ENCODE peak calls at places on chromosomes 12 and 14, in six cellular contexts. W is cardiac fibroblast, U is psoas muscle, F is natural killer cell, I is neural progenitor cell, N is OCI-LY7. H is an unnamed sample.

GRCh38 chr12:46590991-46591703 is 218.6 kb upstream of the SLC38A2 start:
- DNase-seq in W (no peak), U (no peak), F (no peak), I (no peak), N (no peak), H (no peak)

GRCh38 chr12:52600941-52601481 is at the start of gene KRT72:
- DNase-seq in W (no peak), U (no peak), F (no peak), I (no peak), N (no peak), H (no peak)

GRCh38 chr12:75047885-75048525 is 161.6 kb downstream of the KCNC2 start:
- DNase-seq in W (no peak), U (no peak), F (no peak), I (no peak), N (no peak), H (no peak)

GRCh38 chr12:122395319-122395718 is 27.1 kb downstream of the CLIP1 start:
- DNase-seq in W (peak; percentile 86), U (no peak), F (no peak), I (no peak), N (no peak), H (no peak)

GRCh38 chr14:60317609-60318008 is 68.6 kb downstream of the PPM1A start:
- DNase-seq in W (no peak), U (no peak), F (no peak), I (peak; percentile 35), N (no peak), H (no peak)

GRCh38 chr14:20855652-20856291 is 35.4 kb upstream of the RNASE3 start:
- DNase-seq in W (peak; percentile 72), U (no peak), F (peak; percentile 21), I (peak; percentile 85), N (peak; percentile 61), H (peak; percentile 65)

GRCh38 chr12:6647083-6647604 is at the start of gene ACRBP:
- DNase-seq in W (peak; percentile 38), U (peak; percentile 90), F (peak; percentile 47), I (peak; percentile 87), N (peak; percentile 80), H (peak; percentile 79)

GRCh38 chr14:76672123-76672522 is 89.1 kb upstream of the VASH1 start:
- DNase-seq in W (peak; percentile 6), U (no peak), F (no peak), I (no peak), N (no peak), H (no peak)

GRCh38 chr12:7832059-7832696 is 40.5 kb downstream of the SLC2A14 start:
- DNase-seq in W (peak; percentile 78), U (no peak), F (no peak), I (peak; percentile 58), N (peak; percentile 66), H (peak; percentile 40)

GRCh38 chr12:51975196-51975595 is 23.7 kb downstream of the ACVR1B start:
- DNase-seq in W (no peak), U (no peak), F (no peak), I (no peak), N (no peak), H (no peak)

GRCh38 chr14:34461334-34462131 is 507 bp downstream of the SPTSSA start:
- DNase-seq in W (peak; percentile 45), U (peak; percentile 70), F (no peak), I (peak; percentile 78), N (peak; percentile 11), H (peak; percentile 50)

GRCh38 chr14:67359319-67359774 is 257 bp downstream of the ATP6V1D start:
- DNase-seq in W (peak; percentile 71), U (peak; percentile 56), F (no peak), I (peak; percentile 62), N (no peak), H (peak; percentile 39)

GRCh38 chr12:103809154-103809553 is 31.9 kb downstream of the NT5DC3 start:
- DNase-seq in W (no peak), U (no peak), F (no peak), I (no peak), N (no peak), H (no peak)

GRCh38 chr12:27336254-27336653 is 3.6 kb downstream of the BMAL2 start:
- DNase-seq in W (no peak), U (no peak), F (no peak), I (no peak), N (no peak), H (no peak)

GRCh38 chr12:132021031-132021871 is 71.5 kb downstream of the EP400 start:
- DNase-seq in W (no peak), U (no peak), F (no peak), I (no peak), N (no peak), H (no peak)

GRCh38 chr12:122413516-122414404 is 8.7 kb downstream of the CLIP1 start:
- DNase-seq in W (no peak), U (no peak), F (no peak), I (no peak), N (no peak), H (no peak)

GRCh38 chr14:21991130-21991529 is 317.5 kb upstream of the OR4E1 start:
- DNase-seq in W (no peak), U (no peak), F (no peak), I (no peak), N (no peak), H (no peak)

GRCh38 chr12:12333980-12334709 is 15.9 kb downstream of the MANSC1 start:
- DNase-seq in W (peak; percentile 57), U (peak; percentile 73), F (peak; percentile 51), I (peak; percentile 73), N (peak; percentile 76), H (peak; percentile 69)

GRCh38 chr12:10717410-10717809 is 5.7 kb downstream of the YBX3 start:
- DNase-seq in W (no peak), U (no peak), F (no peak), I (peak; percentile 28), N (no peak), H (peak; percentile 27)

GRCh38 chr12:52078276-52078675 is 1.2 kb upstream of the SMIM41 start:
- DNase-seq in W (no peak), U (no peak), F (no peak), I (no peak), N (no peak), H (no peak)

GRCh38 chr12:31524791-31525495 is 66.0 kb downstream of the DENND5B start:
- DNase-seq in W (peak; percentile 82), U (no peak), F (no peak), I (no peak), N (no peak), H (no peak)

GRCh38 chr12:114770323-114770722 is 86.3 kb upstream of the TBX3 start:
- DNase-seq in W (no peak), U (no peak), F (no peak), I (no peak), N (no peak), H (no peak)

GRCh38 chr12:15800278-15800677 is 11.1 kb upstream of the EPS8 start:
- DNase-seq in W (peak; percentile 61), U (no peak), F (no peak), I (no peak), N (no peak), H (no peak)

GRCh38 chr12:15794836-15795235 is 5.6 kb upstream of the EPS8 start:
- DNase-seq in W (no peak), U (no peak), F (no peak), I (no peak), N (no peak), H (no peak)

GRCh38 chr12:15794196-15794595 is 5.0 kb upstream of the EPS8 start:
- DNase-seq in W (no peak), U (no peak), F (no peak), I (peak; percentile 13), N (no peak), H (no peak)

GRCh38 chr12:15797818-15798217 is 8.6 kb upstream of the EPS8 start:
- DNase-seq in W (peak; percentile 27), U (no peak), F (no peak), I (no peak), N (no peak), H (no peak)

GRCh38 chr12:15796493-15797141 is 7.4 kb upstream of the EPS8 start:
- DNase-seq in W (peak; percentile 88), U (no peak), F (no peak), I (no peak), N (no peak), H (no peak)
- TF ChIP-seq CTCF in W (no peak), U (no peak), F (no peak), I (no peak), N (no peak), H (no peak)

GRCh38 chr14:26191123-26191522 is 406.7 kb downstream of the NOVA1 start:
- DNase-seq in W (peak; percentile 10), U (no peak), F (no peak), I (no peak), N (no peak), H (no peak)
- TF ChIP-seq CTCF in W (no peak), U (no peak), F (no peak), I (peak; percentile 23), N (no peak), H (no peak)

DNA sequence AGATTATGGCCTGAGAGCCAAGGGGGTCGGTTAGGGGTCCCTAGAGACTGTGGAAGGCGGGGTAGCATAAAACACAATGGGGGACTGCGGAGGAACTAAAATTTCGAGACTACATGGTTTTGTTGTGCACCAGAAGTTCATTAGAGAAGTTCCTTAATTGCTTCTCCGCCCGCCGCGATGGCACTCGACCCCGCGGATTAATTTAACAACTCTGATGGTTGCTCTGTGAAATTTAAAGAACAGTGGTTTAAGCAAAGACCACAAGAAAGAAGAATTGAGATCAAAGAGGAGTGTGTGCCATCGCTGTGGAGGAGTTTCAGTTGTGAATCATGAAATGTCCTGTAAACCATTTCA is 1.4 kb upstream of the CCDC88C start:
- DNase-seq in W (no peak), U (no peak), F (no peak), I (no peak), N (no peak), H (no peak)
- TF ChIP-seq CTCF in W (no peak), U (no peak), F (peak; percentile 63), I (no peak), N (peak; percentile 10), H (peak; percentile 39)

GRCh38 chr12:109910969-109911348 is 10.9 kb downstream of the TCHP start:
- DNase-seq in W (peak; percentile 54), U (no peak), F (no peak), I (peak; percentile 77), N (peak; percentile 30), H (peak; percentile 81)
- TF ChIP-seq CTCF in W (peak; percentile 61), U (no peak), F (peak; percentile 12), I (peak; percentile 63), N (peak; percentile 62), H (peak; percentile 55)

GRCh38 chr14:36605506-36605857 is 23.1 kb upstream of the NKX2-8 start:
- DNase-seq in W (peak; percentile 24), U (no peak), F (no peak), I (no peak), N (no peak), H (no peak)
- TF ChIP-seq CTCF in W (peak; percentile 8), U (no peak), F (no peak), I (peak; percentile 17), N (no peak), H (no peak)

GRCh38 chr14:23041729-23042128 is 283 bp upstream of the PSMB11 start:
- DNase-seq in W (peak; percentile 35), U (no peak), F (no peak), I (no peak), N (no peak), H (no peak)
- TF ChIP-seq CTCF in W (no peak), U (no peak), F (no peak), I (no peak), N (no peak), H (no peak)

DNA sequence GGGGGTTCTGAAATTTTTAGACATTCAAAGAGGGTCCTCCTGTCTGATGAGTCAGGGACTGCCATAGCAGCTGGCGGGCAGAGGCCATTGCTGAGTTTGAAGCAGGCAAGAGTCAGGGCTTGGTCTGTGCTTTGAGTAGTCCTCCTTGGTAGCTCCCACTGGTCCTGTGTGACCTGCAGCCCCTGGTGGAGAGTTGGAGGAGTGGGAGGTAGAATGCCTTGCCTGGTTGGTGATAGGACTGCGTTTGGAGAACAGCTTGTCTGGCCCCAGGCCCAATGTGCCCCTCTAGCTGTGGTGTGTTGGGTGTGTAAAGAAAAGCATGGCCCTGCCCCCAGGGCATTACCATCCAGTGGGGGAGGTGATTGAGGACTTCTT is 116.7 kb downstream of the BEGAIN start:
- DNase-seq in W (no peak), U (no peak), F (no peak), I (no peak), N (no peak), H (no peak)
- TF ChIP-seq CTCF in W (no peak), U (no peak), F (no peak), I (no peak), N (no peak), H (no peak)